ENCODE peak calls at places on chromosomes 13 and 19, in seven cellular contexts. M is ovary, I is cardiac fibroblast, K is IMR-90, Z is heart right ventricle, S is HepG2, Q is fibroblast of lung. D is an unnamed sample.

GRCh38 chr19:4088975-4089374 is 22.3 kb upstream of the ZBTB7A start:
- DNase-seq in M (no peak), I (no peak), K (no peak), Z (no peak), S (no peak), Q (no peak), D (no peak)

GRCh38 chr19:42297034-42297433 is 4.9 kb upstream of the PRR19 start:
- DNase-seq in M (no peak), I (no peak), K (no peak), Z (no peak), S (no peak), Q (no peak), D (no peak)

GRCh38 chr13:51800456-51800855 is 3.5 kb downstream of the DHRS12 start:
- DNase-seq in M (no peak), I (no peak), K (no peak), Z (no peak), S (no peak), Q (no peak), D (no peak)

GRCh38 chr13:74868044-74868443 is 613.9 kb downstream of the TBC1D4 start:
- DNase-seq in M (no peak), I (no peak), K (no peak), Z (no peak), S (no peak), Q (no peak), D (no peak)

GRCh38 chr13:110813646-110814624 is 100.4 kb downstream of the ING1 start:
- DNase-seq in M (no peak), I (no peak), K (no peak), Z (no peak), S (no peak), Q (no peak), D (no peak)

GRCh38 chr13:42876810-42877550 is 95.6 kb downstream of the FAM216B start:
- DNase-seq in M (no peak), I (peak), K (peak), Z (no peak), S (no peak), Q (peak), D (peak)

GRCh38 chr19:35349614-35350521 is 2.2 kb downstream of the FFAR1 start:
- DNase-seq in M (peak), I (no peak), K (no peak), Z (no peak), S (no peak), Q (no peak), D (no peak)

GRCh38 chr13:31765441-31765840 is 26.1 kb downstream of the RXFP2 start:
- DNase-seq in M (no peak), I (peak), K (peak), Z (no peak), S (no peak), Q (peak), D (peak)

GRCh38 chr19:46511237-46511636 is 15.6 kb upstream of the PNMA8B start:
- DNase-seq in M (no peak), I (no peak), K (no peak), Z (no peak), S (no peak), Q (no peak), D (no peak)

GRCh38 chr13:102580552-102581169 is 16.1 kb upstream of the TPP2 start:
- DNase-seq in M (no peak), I (peak), K (peak), Z (no peak), S (peak), Q (peak), D (peak)

GRCh38 chr13:78608254-78608704 is 4.9 kb upstream of the POU4F1 start:
- DNase-seq in M (no peak), I (no peak), K (no peak), Z (no peak), S (no peak), Q (no peak), D (no peak)

GRCh38 chr13:78608705-78609463 is 5.5 kb upstream of the POU4F1 start:
- DNase-seq in M (no peak), I (no peak), K (no peak), Z (no peak), S (no peak), Q (peak), D (no peak)

GRCh38 chr13:78609464-78610205 is 6.3 kb upstream of the POU4F1 start:
- DNase-seq in M (no peak), I (no peak), K (no peak), Z (no peak), S (no peak), Q (peak), D (no peak)

GRCh38 chr13:78606471-78607408 is 3.4 kb upstream of the POU4F1 start:
- DNase-seq in M (no peak), I (no peak), K (no peak), Z (no peak), S (no peak), Q (no peak), D (no peak)

GRCh38 chr13:78607409-78608253 is 4.3 kb upstream of the POU4F1 start:
- DNase-seq in M (no peak), I (no peak), K (no peak), Z (no peak), S (no peak), Q (peak), D (no peak)
- H3K4me3 ChIP-seq in M (no peak), I (no peak), K (no peak), Z (peak), S (no peak), Q (no peak), D (no peak)

GRCh38 chr19:29119582-29119981 is 93.4 kb downstream of the UQCRFS1 start:
- DNase-seq in M (no peak), I (peak), K (no peak), Z (no peak), S (no peak), Q (no peak), D (no peak)

GRCh38 chr19:29120471-29120870 is 92.5 kb downstream of the UQCRFS1 start:
- DNase-seq in M (no peak), I (no peak), K (no peak), Z (no peak), S (no peak), Q (no peak), D (no peak)

GRCh38 chr19:29118384-29118783 is 94.6 kb downstream of the UQCRFS1 start:
- DNase-seq in M (no peak), I (no peak), K (no peak), Z (no peak), S (no peak), Q (no peak), D (no peak)

GRCh38 chr19:29122185-29122584 is 90.8 kb downstream of the UQCRFS1 start:
- DNase-seq in M (no peak), I (no peak), K (no peak), Z (no peak), S (no peak), Q (no peak), D (no peak)

DNA sequence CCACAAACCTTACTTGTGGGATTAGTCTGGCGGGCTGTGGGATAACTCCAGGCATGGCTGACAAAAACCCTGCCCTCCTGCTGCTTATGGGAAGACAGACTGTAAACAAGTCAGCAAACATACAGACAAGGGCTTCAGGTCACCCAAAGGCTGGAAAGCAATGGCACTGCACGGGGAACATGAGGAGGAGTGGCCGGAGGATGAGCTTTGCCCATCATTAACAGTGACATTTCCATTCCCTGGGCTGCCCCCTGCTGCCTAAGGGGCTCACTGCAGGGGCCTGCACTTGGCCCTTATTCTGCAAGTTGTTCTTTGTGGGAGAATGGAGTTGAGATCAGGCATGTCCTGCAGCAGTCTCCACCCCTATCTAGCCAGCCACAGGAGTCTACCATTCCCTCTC is 91.3 kb downstream of the UQCRFS1 start:
- DNase-seq in M (no peak), I (no peak), K (no peak), Z (no peak), S (no peak), Q (no peak), D (no peak)
- TF ChIP-seq CTCF in M (no peak), I (peak), K (peak), Z (no peak), S (peak), Q (peak), D (no peak)

GRCh38 chr19:23222998-23223652 is 27.1 kb downstream of the ZNF724 start:
- DNase-seq in M (no peak), I (no peak), K (no peak), Z (no peak), S (peak), Q (no peak), D (no peak)
- H3K4me3 ChIP-seq in M (no peak), I (no peak), K (no peak), Z (no peak), S (no peak), Q (no peak), D (no peak)

DNA sequence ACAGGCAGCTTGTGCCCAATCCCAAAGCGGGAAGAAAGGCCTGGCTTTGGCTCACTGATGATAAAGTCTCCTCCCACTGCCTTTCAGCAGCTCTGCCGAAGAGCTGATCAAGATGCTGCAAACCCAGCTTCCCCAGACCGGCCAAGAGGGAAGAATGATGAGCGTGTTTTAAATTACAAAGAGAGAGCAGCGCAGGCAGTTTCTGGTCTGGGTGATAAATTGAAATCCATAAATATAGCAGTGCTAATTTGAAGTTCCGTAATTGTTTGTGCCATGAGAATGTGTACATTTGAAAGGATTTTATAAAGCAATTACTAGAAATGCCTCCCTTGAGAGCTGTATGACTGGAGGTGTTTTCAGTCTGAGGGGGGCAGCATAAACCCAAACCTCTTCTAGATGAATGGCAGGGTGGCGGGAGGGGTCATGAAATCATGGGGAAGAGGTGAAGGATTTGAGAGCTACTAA is 171.8 kb downstream of the STK24 start:
- DNase-seq in M (no peak), I (peak), K (no peak), Z (no peak), S (no peak), Q (peak), D (peak)
- TF ChIP-seq CTCF in M (no peak), I (no peak), K (no peak), Z (no peak), S (peak), Q (no peak), D (no peak)

GRCh38 chr19:56403261-56403660 is 871 bp upstream of the ZNF583 start:
- DNase-seq in M (no peak), I (peak), K (peak), Z (no peak), S (no peak), Q (peak), D (no peak)

GRCh38 chr19:56404705-56405056 is 549 bp downstream of the ZNF583 start:
- DNase-seq in M (no peak), I (no peak), K (no peak), Z (no peak), S (no peak), Q (no peak), D (no peak)

GRCh38 chr19:56400485-56400884 is 3.6 kb upstream of the ZNF583 start:
- DNase-seq in M (no peak), I (no peak), K (no peak), Z (no peak), S (no peak), Q (no peak), D (no peak)

GRCh38 chr19:56403764-56404704 is at the start of gene ZNF583:
- DNase-seq in M (peak), I (peak), K (peak), Z (peak), S (peak), Q (peak), D (peak)

GRCh38 chr19:56405062-56405461 is 930 bp downstream of the ZNF583 start:
- DNase-seq in M (no peak), I (no peak), K (no peak), Z (no peak), S (no peak), Q (no peak), D (no peak)
- H3K4me3 ChIP-seq in M (no peak), I (no peak), K (peak), Z (peak), S (peak), Q (peak), D (peak)